ENCODE peak calls at places on chromosomes 16 and 17, in seven cellular contexts. One of them, this sample, is unnamed.

GRCh38 chr17:67605259-67605912 is 112.3 kb upstream of the NOL11 start:
- DNase-seq in endothelial cell of umbilical vein: no peak
- DNase-seq in NB4: no peak
- DNase-seq in suprapubic skin: no peak
- DNase-seq in IMR-90: no peak
- DNase-seq in breast epithelium: no peak
- DNase-seq in sigmoid colon: peak
- DNase-seq in this sample: no peak

GRCh38 chr17:38585805-38586529 is 19.8 kb downstream of the SRCIN1 start:
- DNase-seq in endothelial cell of umbilical vein: no peak
- DNase-seq in NB4: no peak
- DNase-seq in suprapubic skin: no peak
- DNase-seq in IMR-90: no peak
- DNase-seq in breast epithelium: no peak
- DNase-seq in sigmoid colon: no peak
- DNase-seq in this sample: no peak

GRCh38 chr17:35486920-35487727 is 38.6 kb upstream of the SLFN13 start:
- DNase-seq in endothelial cell of umbilical vein: peak
- DNase-seq in NB4: peak
- DNase-seq in suprapubic skin: no peak
- DNase-seq in IMR-90: peak
- DNase-seq in breast epithelium: no peak
- DNase-seq in sigmoid colon: peak
- DNase-seq in this sample: peak

GRCh38 chr16:57824880-57825279 is 22.6 kb upstream of the KIFC3 start:
- DNase-seq in endothelial cell of umbilical vein: no peak
- DNase-seq in NB4: no peak
- DNase-seq in suprapubic skin: no peak
- DNase-seq in IMR-90: no peak
- DNase-seq in breast epithelium: no peak
- DNase-seq in sigmoid colon: no peak
- DNase-seq in this sample: no peak

GRCh38 chr16:3518292-3518982 is 17.6 kb downstream of the CLUAP1 start:
- DNase-seq in endothelial cell of umbilical vein: no peak
- DNase-seq in NB4: no peak
- DNase-seq in suprapubic skin: no peak
- DNase-seq in IMR-90: no peak
- DNase-seq in breast epithelium: peak
- DNase-seq in sigmoid colon: no peak
- DNase-seq in this sample: no peak

GRCh38 chr17:67487506-67487905 is 110.4 kb downstream of the PITPNC1 start:
- DNase-seq in endothelial cell of umbilical vein: no peak
- DNase-seq in NB4: no peak
- DNase-seq in suprapubic skin: no peak
- DNase-seq in IMR-90: peak
- DNase-seq in breast epithelium: no peak
- DNase-seq in sigmoid colon: no peak
- DNase-seq in this sample: no peak

GRCh38 chr16:4172070-4172469 is 55.8 kb upstream of the ADCY9 start:
- DNase-seq in endothelial cell of umbilical vein: no peak
- DNase-seq in NB4: no peak
- DNase-seq in suprapubic skin: no peak
- DNase-seq in IMR-90: peak
- DNase-seq in breast epithelium: no peak
- DNase-seq in sigmoid colon: no peak
- DNase-seq in this sample: no peak

GRCh38 chr16:12271006-12271405 is 294.5 kb downstream of the SNX29 start:
- DNase-seq in endothelial cell of umbilical vein: no peak
- DNase-seq in NB4: peak
- DNase-seq in suprapubic skin: no peak
- DNase-seq in IMR-90: peak
- DNase-seq in breast epithelium: no peak
- DNase-seq in sigmoid colon: no peak
- DNase-seq in this sample: no peak

GRCh38 chr16:10321407-10322397 is 64.2 kb upstream of the ATF7IP2 start:
- DNase-seq in endothelial cell of umbilical vein: no peak
- DNase-seq in NB4: no peak
- DNase-seq in suprapubic skin: no peak
- DNase-seq in IMR-90: no peak
- DNase-seq in breast epithelium: no peak
- DNase-seq in sigmoid colon: no peak
- DNase-seq in this sample: peak

GRCh38 chr17:30597776-30598288 is 120.6 kb downstream of the GOSR1 start:
- DNase-seq in endothelial cell of umbilical vein: no peak
- DNase-seq in NB4: no peak
- DNase-seq in suprapubic skin: no peak
- DNase-seq in IMR-90: peak
- DNase-seq in breast epithelium: no peak
- DNase-seq in sigmoid colon: no peak
- DNase-seq in this sample: no peak

GRCh38 chr17:28573521-28573920 is 2.2 kb upstream of the PIGS start:
- DNase-seq in endothelial cell of umbilical vein: no peak
- DNase-seq in NB4: no peak
- DNase-seq in suprapubic skin: no peak
- DNase-seq in IMR-90: no peak
- DNase-seq in breast epithelium: no peak
- DNase-seq in sigmoid colon: no peak
- DNase-seq in this sample: no peak

GRCh38 chr17:10482252-10482651 is 12.9 kb upstream of the MYH4 start:
- DNase-seq in endothelial cell of umbilical vein: no peak
- DNase-seq in NB4: no peak
- DNase-seq in suprapubic skin: no peak
- DNase-seq in IMR-90: no peak
- DNase-seq in breast epithelium: no peak
- DNase-seq in sigmoid colon: no peak
- DNase-seq in this sample: no peak

GRCh38 chr16:84537431-84538151 is 33.1 kb upstream of the MEAK7 start:
- DNase-seq in endothelial cell of umbilical vein: no peak
- DNase-seq in NB4: no peak
- DNase-seq in suprapubic skin: no peak
- DNase-seq in IMR-90: no peak
- DNase-seq in breast epithelium: no peak
- DNase-seq in sigmoid colon: no peak
- DNase-seq in this sample: no peak

GRCh38 chr17:8883353-8883752 is 15.9 kb upstream of the PIK3R6 start:
- DNase-seq in endothelial cell of umbilical vein: no peak
- DNase-seq in NB4: no peak
- DNase-seq in suprapubic skin: no peak
- DNase-seq in IMR-90: no peak
- DNase-seq in breast epithelium: no peak
- DNase-seq in sigmoid colon: no peak
- DNase-seq in this sample: no peak

GRCh38 chr17:72886622-72887021 is 205.9 kb downstream of the SLC39A11 start:
- DNase-seq in endothelial cell of umbilical vein: no peak
- DNase-seq in NB4: no peak
- DNase-seq in suprapubic skin: no peak
- DNase-seq in IMR-90: no peak
- DNase-seq in breast epithelium: no peak
- DNase-seq in sigmoid colon: no peak
- DNase-seq in this sample: no peak

GRCh38 chr17:29004081-29004692 is 1.6 kb downstream of the SEZ6 start:
- DNase-seq in endothelial cell of umbilical vein: no peak
- DNase-seq in NB4: peak
- DNase-seq in suprapubic skin: no peak
- DNase-seq in IMR-90: peak
- DNase-seq in breast epithelium: no peak
- DNase-seq in sigmoid colon: no peak
- DNase-seq in this sample: peak

GRCh38 chr17:33142703-33143299 is 150.3 kb downstream of the ASIC2 start:
- DNase-seq in endothelial cell of umbilical vein: peak
- DNase-seq in NB4: peak
- DNase-seq in suprapubic skin: no peak
- DNase-seq in IMR-90: peak
- DNase-seq in breast epithelium: no peak
- DNase-seq in sigmoid colon: no peak
- DNase-seq in this sample: peak

GRCh38 chr16:86370036-86370435 is 140.3 kb upstream of the FOXF1 start:
- DNase-seq in endothelial cell of umbilical vein: no peak
- DNase-seq in NB4: no peak
- DNase-seq in suprapubic skin: no peak
- DNase-seq in IMR-90: no peak
- DNase-seq in breast epithelium: no peak
- DNase-seq in sigmoid colon: no peak
- DNase-seq in this sample: peak

GRCh38 chr17:42779942-42780815 is at the start of gene WNK4:
- DNase-seq in endothelial cell of umbilical vein: peak
- DNase-seq in NB4: no peak
- DNase-seq in suprapubic skin: no peak
- DNase-seq in IMR-90: no peak
- DNase-seq in breast epithelium: no peak
- DNase-seq in sigmoid colon: peak
- DNase-seq in this sample: peak
- TF ChIP-seq POLR2A in endothelial cell of umbilical vein: peak
- TF ChIP-seq POLR2A in NB4: no peak
- TF ChIP-seq POLR2A in suprapubic skin: no peak
- TF ChIP-seq POLR2A in IMR-90: no peak
- TF ChIP-seq POLR2A in breast epithelium: no peak
- TF ChIP-seq POLR2A in sigmoid colon: no peak
- TF ChIP-seq POLR2A in this sample: no peak

DNA sequence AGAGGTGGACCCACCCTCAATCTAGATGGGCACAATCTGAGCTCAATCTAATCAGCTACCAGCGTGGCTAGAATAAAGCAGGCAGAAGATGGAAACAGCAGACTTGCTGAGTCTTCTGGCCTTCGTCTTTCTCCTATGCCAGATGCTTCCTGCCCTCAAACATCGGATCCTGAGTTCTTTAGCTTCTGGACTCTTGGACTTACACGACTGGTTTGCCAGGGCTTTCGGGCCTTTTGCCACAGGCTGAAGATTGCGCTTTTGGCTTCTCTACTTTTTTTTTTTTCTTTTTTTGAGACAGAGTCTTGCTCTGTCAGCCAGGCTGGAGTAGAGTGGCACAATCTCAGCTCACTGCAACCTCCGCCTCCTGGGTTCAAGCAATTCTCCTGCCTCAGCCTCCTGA is 65.1 kb downstream of the UTP18 start:
- DNase-seq in endothelial cell of umbilical vein: no peak
- DNase-seq in NB4: no peak
- DNase-seq in suprapubic skin: no peak
- DNase-seq in IMR-90: no peak
- DNase-seq in breast epithelium: no peak
- DNase-seq in sigmoid colon: no peak
- DNase-seq in this sample: no peak
- TF ChIP-seq POLR2A in endothelial cell of umbilical vein: no peak
- TF ChIP-seq POLR2A in NB4: no peak
- TF ChIP-seq POLR2A in suprapubic skin: no peak
- TF ChIP-seq POLR2A in IMR-90: no peak
- TF ChIP-seq POLR2A in breast epithelium: no peak
- TF ChIP-seq POLR2A in sigmoid colon: no peak
- TF ChIP-seq POLR2A in this sample: no peak

DNA sequence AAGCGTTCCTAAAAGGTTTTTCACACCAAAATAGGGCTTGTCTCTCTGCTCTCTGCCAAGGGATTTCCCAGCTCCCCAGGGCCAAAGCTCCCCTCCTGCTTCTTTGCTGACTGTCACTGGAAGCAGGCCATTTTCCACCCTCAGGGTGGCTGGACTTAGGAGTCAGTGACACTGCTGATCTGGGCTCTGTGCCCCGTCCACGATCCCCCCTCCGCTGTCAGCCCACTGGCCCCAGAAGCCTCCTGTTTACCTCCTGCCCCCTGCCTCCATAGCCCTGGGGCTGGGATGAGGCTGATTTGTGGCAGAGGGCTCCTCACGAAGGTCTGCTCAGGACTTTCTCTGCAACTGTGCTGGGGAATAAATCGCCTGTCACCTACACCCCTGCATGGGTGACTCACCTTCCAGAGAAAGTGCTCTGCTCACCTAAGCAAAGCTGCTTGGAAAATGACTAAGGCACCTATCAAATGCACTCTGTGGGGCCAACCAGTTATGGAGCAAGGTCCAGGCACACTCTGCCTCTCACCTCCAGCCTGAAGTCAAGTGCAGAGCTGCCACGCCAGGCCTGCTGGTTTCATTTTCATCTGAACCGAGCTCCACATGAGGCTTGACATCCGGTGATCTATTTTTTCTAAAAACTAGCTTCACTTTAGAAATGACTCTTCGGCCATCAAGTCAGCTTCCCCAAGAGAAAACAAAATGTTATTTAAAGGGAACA is 4.9 kb downstream of the MAP3K14 start:
- DNase-seq in endothelial cell of umbilical vein: no peak
- DNase-seq in NB4: no peak
- DNase-seq in suprapubic skin: no peak
- DNase-seq in IMR-90: peak
- DNase-seq in breast epithelium: no peak
- DNase-seq in sigmoid colon: peak
- DNase-seq in this sample: peak
- TF ChIP-seq POLR2A in endothelial cell of umbilical vein: no peak
- TF ChIP-seq POLR2A in NB4: no peak
- TF ChIP-seq POLR2A in suprapubic skin: no peak
- TF ChIP-seq POLR2A in IMR-90: no peak
- TF ChIP-seq POLR2A in breast epithelium: no peak
- TF ChIP-seq POLR2A in sigmoid colon: no peak
- TF ChIP-seq POLR2A in this sample: no peak

GRCh38 chr16:23580391-23580790 is 15.7 kb downstream of the NDUFAB1 start:
- DNase-seq in endothelial cell of umbilical vein: no peak
- DNase-seq in NB4: no peak
- DNase-seq in suprapubic skin: no peak
- DNase-seq in IMR-90: no peak
- DNase-seq in breast epithelium: no peak
- DNase-seq in sigmoid colon: no peak
- DNase-seq in this sample: no peak

GRCh38 chr16:23578096-23578830 is 17.9 kb downstream of the NDUFAB1 start:
- DNase-seq in endothelial cell of umbilical vein: peak
- DNase-seq in NB4: no peak
- DNase-seq in suprapubic skin: no peak
- DNase-seq in IMR-90: peak
- DNase-seq in breast epithelium: no peak
- DNase-seq in sigmoid colon: peak
- DNase-seq in this sample: no peak

GRCh38 chr16:23577493-23577892 is 18.6 kb downstream of the NDUFAB1 start:
- DNase-seq in endothelial cell of umbilical vein: no peak
- DNase-seq in NB4: no peak
- DNase-seq in suprapubic skin: no peak
- DNase-seq in IMR-90: no peak
- DNase-seq in breast epithelium: no peak
- DNase-seq in sigmoid colon: no peak
- DNase-seq in this sample: no peak

GRCh38 chr16:23581746-23582145 is 14.4 kb downstream of the NDUFAB1 start:
- DNase-seq in endothelial cell of umbilical vein: no peak
- DNase-seq in NB4: no peak
- DNase-seq in suprapubic skin: no peak
- DNase-seq in IMR-90: no peak
- DNase-seq in breast epithelium: no peak
- DNase-seq in sigmoid colon: no peak
- DNase-seq in this sample: no peak

DNA sequence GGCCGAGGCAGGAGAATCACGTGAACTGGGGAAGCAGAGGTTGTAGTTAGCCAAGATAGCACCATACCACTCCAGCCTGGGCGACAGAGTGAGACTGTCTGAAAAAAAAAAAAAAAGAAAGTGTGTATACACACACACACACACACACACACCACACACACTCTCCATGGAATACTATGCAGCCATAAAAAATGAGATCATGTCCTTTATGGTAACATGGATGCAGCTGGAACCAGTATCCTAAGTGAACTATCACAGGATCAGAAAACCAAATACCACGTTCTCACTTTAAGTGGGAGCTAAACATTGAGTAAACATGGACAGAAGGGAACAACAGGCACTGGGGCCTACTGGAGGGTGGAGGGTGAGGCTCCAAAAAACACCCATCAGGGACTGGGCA is 16.7 kb downstream of the NDUFAB1 start:
- DNase-seq in endothelial cell of umbilical vein: no peak
- DNase-seq in NB4: no peak
- DNase-seq in suprapubic skin: no peak
- DNase-seq in IMR-90: no peak
- DNase-seq in breast epithelium: no peak
- DNase-seq in sigmoid colon: no peak
- DNase-seq in this sample: no peak
- TF ChIP-seq POLR2A in endothelial cell of umbilical vein: no peak
- TF ChIP-seq POLR2A in NB4: no peak
- TF ChIP-seq POLR2A in suprapubic skin: no peak
- TF ChIP-seq POLR2A in IMR-90: no peak
- TF ChIP-seq POLR2A in breast epithelium: no peak
- TF ChIP-seq POLR2A in sigmoid colon: no peak
- TF ChIP-seq POLR2A in this sample: no peak